ENCODE peak calls at places on chromosomes 7 and 10, in ten cellular contexts. One of them, this sample, is unnamed.

GRCh38 chr7:87505557-87506242 is 30.2 kb upstream of the ABCB4 start:
- DNase-seq in sigmoid colon: no peak
- DNase-seq in GM04504: no peak
- DNase-seq in activated CD4-positive, CD25-positive, alpha-beta regulatory T cell: no peak
- DNase-seq in A549: no peak
- DNase-seq in T-helper 2 cell: no peak
- DNase-seq in lung: no peak
- DNase-seq in heart left ventricle: no peak
- DNase-seq in H9: no peak
- DNase-seq in progenitor cell of endocrine pancreas: no peak
- DNase-seq in this sample: no peak

GRCh38 chr10:62019013-62019684 is 117.7 kb downstream of the ARID5B start:
- DNase-seq in sigmoid colon: no peak
- DNase-seq in GM04504: no peak
- DNase-seq in activated CD4-positive, CD25-positive, alpha-beta regulatory T cell: no peak
- DNase-seq in A549: no peak
- DNase-seq in T-helper 2 cell: no peak
- DNase-seq in lung: no peak
- DNase-seq in heart left ventricle: no peak
- DNase-seq in H9: no peak
- DNase-seq in progenitor cell of endocrine pancreas: no peak
- DNase-seq in this sample: no peak

GRCh38 chr7:110507832-110508231 is 583.1 kb upstream of the LRRN3 start:
- DNase-seq in sigmoid colon: no peak
- DNase-seq in GM04504: no peak
- DNase-seq in activated CD4-positive, CD25-positive, alpha-beta regulatory T cell: no peak
- DNase-seq in A549: no peak
- DNase-seq in T-helper 2 cell: no peak
- DNase-seq in lung: no peak
- DNase-seq in heart left ventricle: no peak
- DNase-seq in H9: no peak
- DNase-seq in progenitor cell of endocrine pancreas: no peak
- DNase-seq in this sample: no peak

GRCh38 chr7:127650842-127651555 is 995 bp upstream of the SND1 start:
- DNase-seq in sigmoid colon: peak
- DNase-seq in GM04504: no peak
- DNase-seq in activated CD4-positive, CD25-positive, alpha-beta regulatory T cell: no peak
- DNase-seq in A549: no peak
- DNase-seq in T-helper 2 cell: no peak
- DNase-seq in lung: no peak
- DNase-seq in heart left ventricle: no peak
- DNase-seq in H9: peak
- DNase-seq in progenitor cell of endocrine pancreas: no peak
- DNase-seq in this sample: peak

GRCh38 chr7:17523813-17524741 is 225.6 kb downstream of the AHR start:
- DNase-seq in sigmoid colon: no peak
- DNase-seq in GM04504: peak
- DNase-seq in activated CD4-positive, CD25-positive, alpha-beta regulatory T cell: no peak
- DNase-seq in A549: peak
- DNase-seq in T-helper 2 cell: no peak
- DNase-seq in lung: peak
- DNase-seq in heart left ventricle: no peak
- DNase-seq in H9: no peak
- DNase-seq in progenitor cell of endocrine pancreas: no peak
- DNase-seq in this sample: no peak

GRCh38 chr7:28954446-28954845 is 3.7 kb downstream of the TRIL start:
- DNase-seq in sigmoid colon: no peak
- DNase-seq in GM04504: no peak
- DNase-seq in activated CD4-positive, CD25-positive, alpha-beta regulatory T cell: no peak
- DNase-seq in A549: no peak
- DNase-seq in T-helper 2 cell: no peak
- DNase-seq in lung: no peak
- DNase-seq in heart left ventricle: no peak
- DNase-seq in H9: no peak
- DNase-seq in progenitor cell of endocrine pancreas: no peak
- DNase-seq in this sample: no peak

GRCh38 chr10:34906021-34906965 is 91.2 kb upstream of the PARD3 start:
- DNase-seq in sigmoid colon: peak
- DNase-seq in GM04504: no peak
- DNase-seq in activated CD4-positive, CD25-positive, alpha-beta regulatory T cell: no peak
- DNase-seq in A549: no peak
- DNase-seq in T-helper 2 cell: no peak
- DNase-seq in lung: peak
- DNase-seq in heart left ventricle: no peak
- DNase-seq in H9: peak
- DNase-seq in progenitor cell of endocrine pancreas: no peak
- DNase-seq in this sample: no peak

GRCh38 chr10:73923935-73924598 is 13.1 kb downstream of the PLAU start:
- DNase-seq in sigmoid colon: no peak
- DNase-seq in GM04504: no peak
- DNase-seq in activated CD4-positive, CD25-positive, alpha-beta regulatory T cell: no peak
- DNase-seq in A549: no peak
- DNase-seq in T-helper 2 cell: no peak
- DNase-seq in lung: no peak
- DNase-seq in heart left ventricle: no peak
- DNase-seq in H9: no peak
- DNase-seq in progenitor cell of endocrine pancreas: no peak
- DNase-seq in this sample: no peak

GRCh38 chr10:122327237-122328206 is 47.0 kb upstream of the PLEKHA1 start:
- DNase-seq in sigmoid colon: no peak
- DNase-seq in GM04504: no peak
- DNase-seq in activated CD4-positive, CD25-positive, alpha-beta regulatory T cell: no peak
- DNase-seq in A549: no peak
- DNase-seq in T-helper 2 cell: no peak
- DNase-seq in lung: no peak
- DNase-seq in heart left ventricle: no peak
- DNase-seq in H9: no peak
- DNase-seq in progenitor cell of endocrine pancreas: no peak
- DNase-seq in this sample: no peak

GRCh38 chr7:76383089-76383944 is 24.5 kb upstream of the YWHAG start:
- DNase-seq in sigmoid colon: no peak
- DNase-seq in GM04504: no peak
- DNase-seq in activated CD4-positive, CD25-positive, alpha-beta regulatory T cell: no peak
- DNase-seq in A549: peak
- DNase-seq in T-helper 2 cell: no peak
- DNase-seq in lung: no peak
- DNase-seq in heart left ventricle: no peak
- DNase-seq in H9: peak
- DNase-seq in progenitor cell of endocrine pancreas: no peak
- DNase-seq in this sample: no peak

GRCh38 chr10:48239618-48240017 is 34.9 kb downstream of the FRMPD2 start:
- DNase-seq in sigmoid colon: no peak
- DNase-seq in GM04504: no peak
- DNase-seq in activated CD4-positive, CD25-positive, alpha-beta regulatory T cell: no peak
- DNase-seq in A549: no peak
- DNase-seq in T-helper 2 cell: no peak
- DNase-seq in lung: no peak
- DNase-seq in heart left ventricle: no peak
- DNase-seq in H9: peak
- DNase-seq in progenitor cell of endocrine pancreas: no peak
- DNase-seq in this sample: no peak

GRCh38 chr10:24448351-24449009 is 239.5 kb downstream of the KIAA1217 start:
- DNase-seq in sigmoid colon: no peak
- DNase-seq in GM04504: no peak
- DNase-seq in activated CD4-positive, CD25-positive, alpha-beta regulatory T cell: no peak
- DNase-seq in A549: no peak
- DNase-seq in T-helper 2 cell: no peak
- DNase-seq in lung: no peak
- DNase-seq in heart left ventricle: no peak
- DNase-seq in H9: no peak
- DNase-seq in progenitor cell of endocrine pancreas: no peak
- DNase-seq in this sample: no peak

GRCh38 chr10:59126992-59127391 is 49.5 kb upstream of the PHYHIPL start:
- DNase-seq in sigmoid colon: no peak
- DNase-seq in GM04504: no peak
- DNase-seq in activated CD4-positive, CD25-positive, alpha-beta regulatory T cell: no peak
- DNase-seq in A549: no peak
- DNase-seq in T-helper 2 cell: no peak
- DNase-seq in lung: no peak
- DNase-seq in heart left ventricle: no peak
- DNase-seq in H9: no peak
- DNase-seq in progenitor cell of endocrine pancreas: no peak
- DNase-seq in this sample: no peak

GRCh38 chr7:27179503-27180430 is 5.3 kb downstream of the HOXA11 start:
- DNase-seq in sigmoid colon: peak
- DNase-seq in GM04504: peak
- DNase-seq in activated CD4-positive, CD25-positive, alpha-beta regulatory T cell: peak
- DNase-seq in A549: peak
- DNase-seq in T-helper 2 cell: no peak
- DNase-seq in lung: peak
- DNase-seq in heart left ventricle: no peak
- DNase-seq in H9: peak
- DNase-seq in progenitor cell of endocrine pancreas: peak
- DNase-seq in this sample: peak

GRCh38 chr7:19508124-19508523 is 200.7 kb downstream of the POLR1F start:
- DNase-seq in sigmoid colon: no peak
- DNase-seq in GM04504: no peak
- DNase-seq in activated CD4-positive, CD25-positive, alpha-beta regulatory T cell: no peak
- DNase-seq in A549: no peak
- DNase-seq in T-helper 2 cell: no peak
- DNase-seq in lung: no peak
- DNase-seq in heart left ventricle: no peak
- DNase-seq in H9: no peak
- DNase-seq in progenitor cell of endocrine pancreas: no peak
- DNase-seq in this sample: no peak

GRCh38 chr10:60305394-60305892 is 84.2 kb downstream of the ANK3 start:
- DNase-seq in sigmoid colon: no peak
- DNase-seq in GM04504: no peak
- DNase-seq in activated CD4-positive, CD25-positive, alpha-beta regulatory T cell: no peak
- DNase-seq in A549: no peak
- DNase-seq in T-helper 2 cell: no peak
- DNase-seq in lung: no peak
- DNase-seq in heart left ventricle: no peak
- DNase-seq in H9: no peak
- DNase-seq in progenitor cell of endocrine pancreas: no peak
- DNase-seq in this sample: no peak

GRCh38 chr10:21496285-21497176 is 29.0 kb downstream of the SKIDA1 start:
- DNase-seq in sigmoid colon: peak
- DNase-seq in GM04504: no peak
- DNase-seq in activated CD4-positive, CD25-positive, alpha-beta regulatory T cell: peak
- DNase-seq in A549: peak
- DNase-seq in T-helper 2 cell: peak
- DNase-seq in lung: peak
- DNase-seq in heart left ventricle: peak
- DNase-seq in H9: peak
- DNase-seq in progenitor cell of endocrine pancreas: peak
- DNase-seq in this sample: no peak

GRCh38 chr7:94452257-94452656 is 57.4 kb upstream of the CASD1 start:
- DNase-seq in sigmoid colon: peak
- DNase-seq in GM04504: no peak
- DNase-seq in activated CD4-positive, CD25-positive, alpha-beta regulatory T cell: no peak
- DNase-seq in A549: no peak
- DNase-seq in T-helper 2 cell: no peak
- DNase-seq in lung: no peak
- DNase-seq in heart left ventricle: peak
- DNase-seq in H9: no peak
- DNase-seq in progenitor cell of endocrine pancreas: no peak
- DNase-seq in this sample: no peak

GRCh38 chr10:6530211-6530840 is 49.8 kb downstream of the PRKCQ start:
- DNase-seq in sigmoid colon: no peak
- DNase-seq in GM04504: no peak
- DNase-seq in activated CD4-positive, CD25-positive, alpha-beta regulatory T cell: peak
- DNase-seq in A549: no peak
- DNase-seq in T-helper 2 cell: peak
- DNase-seq in lung: no peak
- DNase-seq in heart left ventricle: no peak
- DNase-seq in H9: no peak
- DNase-seq in progenitor cell of endocrine pancreas: no peak
- DNase-seq in this sample: no peak

This sample was measured in GM12892.